ENCODE peak calls at places on chromosomes 3 and 15, in five cellular contexts. C is mesendoderm; L is CD8-positive, alpha-beta memory T cell; D is nucleus accumbens; M is psoas muscle. B is an unnamed sample.

GRCh38 chr15:77022646-77023575 is 28.0 kb downstream of the PSTPIP1 start:
- DNase-seq in C (no peak), D (no peak), L (no peak), M (no peak), B (no peak)

GRCh38 chr15:74809951-74810350 is 2.7 kb upstream of the LMAN1L start:
- DNase-seq in C (no peak), D (no peak), M (no peak), L (no peak), B (no peak)

GRCh38 chr15:74799843-74800558 is 12.6 kb upstream of the LMAN1L start:
- DNase-seq in L (peak; percentile 85), M (peak; percentile 82), D (peak; percentile 43), C (peak; percentile 72), B (peak; percentile 89)

GRCh38 chr3:115325539-115325938 is 178.5 kb upstream of the ZBTB20 start:
- DNase-seq in L (no peak), D (no peak), M (no peak), C (peak; percentile 76), B (no peak)

GRCh38 chr3:87062685-87063084 is 71.7 kb upstream of the VGLL3 start:
- DNase-seq in M (no peak), D (no peak), C (peak; percentile 67), L (no peak), B (no peak)

GRCh38 chr15:35669457-35670045 is 123.6 kb upstream of the DPH6 start:
- DNase-seq in D (no peak), L (no peak), M (no peak), C (peak; percentile 65), B (no peak)

GRCh38 chr3:50164056-50164455 is 8.9 kb downstream of the SEMA3F start:
- DNase-seq in C (no peak), L (no peak), D (peak; percentile 42), M (peak; percentile 82), B (no peak)

GRCh38 chr3:173397161-173398110 is at the start of gene NLGN1:
- DNase-seq in M (peak; percentile 68), D (peak; percentile 78), C (peak; percentile 70), L (no peak), B (no peak)

GRCh38 chr3:125317761-125318496 is 57.2 kb downstream of the ZNF148 start:
- DNase-seq in M (no peak), C (no peak), L (no peak), D (no peak), B (no peak)

GRCh38 chr3:12170207-12170606 is 11.5 kb upstream of the TIMP4 start:
- DNase-seq in L (no peak), C (no peak), D (no peak), M (peak; percentile 32), B (no peak)

B was measured in CD4-positive, alpha-beta memory T cell.